ENCODE peak calls at places on chromosomes 1 and 21, in five cellular contexts. Z, Q, W, B and Y are unnamed samples.

GRCh38 chr1:51329443-51330325 is 678 bp downstream of the TTC39A start:
- DNase-seq in Z (no peak), Q (peak), W (no peak), B (no peak), Y (no peak)

GRCh38 chr1:51629918-51630317 is 13.0 kb downstream of the OSBPL9 start:
- DNase-seq in Z (no peak), Q (no peak), W (no peak), B (no peak), Y (no peak)

GRCh38 chr1:35557118-35557610 is at the start of gene KIAA0319L:
- DNase-seq in Z (no peak), Q (peak), W (no peak), B (peak), Y (no peak)

GRCh38 chr1:64933296-64934070 is 32.9 kb downstream of the JAK1 start:
- DNase-seq in Z (peak), Q (no peak), W (peak), B (no peak), Y (no peak)

GRCh38 chr1:231278100-231278790 is 37.2 kb downstream of the GNPAT start:
- DNase-seq in Z (no peak), Q (peak), W (no peak), B (no peak), Y (no peak)

GRCh38 chr1:188228623-188229022 is 1399.9 kb downstream of the PLA2G4A start:
- DNase-seq in Z (peak), Q (no peak), W (no peak), B (peak), Y (no peak)

GRCh38 chr1:36520056-36520455 is 37.3 kb upstream of the CSF3R start:
- DNase-seq in Z (no peak), Q (no peak), W (no peak), B (no peak), Y (no peak)

GRCh38 chr21:46058339-46059145 is 39.4 kb upstream of the COL6A2 start:
- DNase-seq in Z (no peak), Q (peak), W (no peak), B (no peak), Y (no peak)

GRCh38 chr21:25464275-25464674 is 143.0 kb downstream of the MRPL39 start:
- DNase-seq in Z (no peak), Q (no peak), W (no peak), B (no peak), Y (no peak)

GRCh38 chr1:180927348-180927747 is 14.7 kb downstream of the KIAA1614 start:
- DNase-seq in Z (no peak), Q (no peak), W (no peak), B (no peak), Y (no peak)

GRCh38 chr1:233673146-233673946 is 59.4 kb downstream of the KCNK1 start:
- DNase-seq in Z (no peak), Q (no peak), W (no peak), B (no peak), Y (no peak)

GRCh38 chr1:37073752-37074151 is 39.4 kb upstream of the GRIK3 start:
- DNase-seq in Z (no peak), Q (no peak), W (no peak), B (no peak), Y (no peak)

GRCh38 chr1:198892065-198892464 is 253.2 kb downstream of the PTPRC start:
- DNase-seq in Z (peak), Q (no peak), W (peak), B (peak), Y (no peak)

GRCh38 chr1:35554261-35555211 is 2.7 kb downstream of the KIAA0319L start:
- DNase-seq in Z (no peak), Q (peak), W (no peak), B (peak), Y (no peak)

GRCh38 chr1:153614189-153614900 is 1.4 kb upstream of the S100A16 start:
- DNase-seq in Z (no peak), Q (no peak), W (no peak), B (no peak), Y (no peak)

GRCh38 chr1:20662110-20662475 is 924 bp upstream of the DDOST start:
- DNase-seq in Z (no peak), Q (no peak), W (no peak), B (no peak), Y (no peak)

GRCh38 chr1:25051504-25051903 is 121.4 kb upstream of the RUNX3 start:
- DNase-seq in Z (no peak), Q (no peak), W (no peak), B (no peak), Y (no peak)

GRCh38 chr1:15475737-15476314 is at the start of gene CELA2B:
- DNase-seq in Z (no peak), Q (no peak), W (no peak), B (no peak), Y (no peak)

GRCh38 chr1:150236614-150236934 is 662 bp upstream of the ANP32E start:
- DNase-seq in Z (no peak), Q (no peak), W (no peak), B (peak), Y (no peak)

GRCh38 chr1:168265596-168265995 is 15.1 kb upstream of the TBX19 start:
- DNase-seq in Z (no peak), Q (no peak), W (no peak), B (no peak), Y (no peak)

GRCh38 chr1:60989745-60990718 is 92.3 kb upstream of the NFIA start:
- DNase-seq in Z (peak), Q (no peak), W (peak), B (no peak), Y (no peak)

GRCh38 chr1:208177656-208178055 is 66.5 kb downstream of the PLXNA2 start:
- DNase-seq in Z (peak), Q (peak), W (no peak), B (peak), Y (no peak)

GRCh38 chr1:55584521-55585401 is 369.6 kb upstream of the USP24 start:
- DNase-seq in Z (peak), Q (no peak), W (no peak), B (peak), Y (no peak)

GRCh38 chr1:246699095-246699735 is 25.0 kb upstream of the SCCPDH start:
- DNase-seq in Z (peak), Q (peak), W (peak), B (peak), Y (peak)

GRCh38 chr21:29300547-29301138 is 1.9 kb downstream of the BACH1 start:
- DNase-seq in Z (peak), Q (no peak), W (no peak), B (no peak), Y (no peak)

GRCh38 chr1:158931055-158931737 is at the start of gene PYHIN1:
- DNase-seq in Z (no peak), Q (no peak), W (no peak), B (no peak), Y (peak)

GRCh38 chr1:63012339-63012738 is 228.4 kb downstream of the ATG4C start:
- DNase-seq in Z (no peak), Q (no peak), W (no peak), B (no peak), Y (no peak)

GRCh38 chr1:77582905-77583304 is 99.6 kb downstream of the ZZZ3 start:
- DNase-seq in Z (no peak), Q (no peak), W (no peak), B (no peak), Y (no peak)

GRCh38 chr21:29342394-29342957 is 43.8 kb downstream of the BACH1 start:
- DNase-seq in Z (peak), Q (no peak), W (peak), B (no peak), Y (no peak)

GRCh38 chr1:7616076-7616833 is 154.8 kb upstream of the VAMP3 start:
- DNase-seq in Z (peak), Q (peak), W (peak), B (peak), Y (no peak)

GRCh38 chr1:212689758-212690540 is 9.7 kb downstream of the BATF3 start:
- DNase-seq in Z (no peak), Q (no peak), W (no peak), B (peak), Y (no peak)

GRCh38 chr1:21329209-21329844 is 39.1 kb upstream of the ECE1 start:
- DNase-seq in Z (no peak), Q (peak), W (no peak), B (peak), Y (no peak)

GRCh38 chr21:35294231-35294898 is 245.3 kb upstream of the RUNX1 start:
- DNase-seq in Z (no peak), Q (peak), W (no peak), B (peak), Y (no peak)

GRCh38 chr1:64623750-64624445 is 121.0 kb upstream of the RAVER2 start:
- DNase-seq in Z (peak), Q (no peak), W (peak), B (no peak), Y (no peak)

GRCh38 chr1:52668711-52669110 is 29.4 kb downstream of the COA7 start:
- DNase-seq in Z (peak), Q (no peak), W (no peak), B (no peak), Y (no peak)

GRCh38 chr1:93567255-93567918 is 114.2 kb downstream of the BCAR3 start:
- DNase-seq in Z (peak), Q (no peak), W (peak), B (no peak), Y (no peak)

GRCh38 chr1:53447413-53447812 is 11.8 kb upstream of the DMRTB1 start:
- DNase-seq in Z (no peak), Q (no peak), W (no peak), B (no peak), Y (no peak)

GRCh38 chr1:191348328-191348727 is 809.9 kb upstream of the RGS18 start:
- DNase-seq in Z (no peak), Q (no peak), W (no peak), B (peak), Y (no peak)

GRCh38 chr1:11804666-11805453 is 904 bp downstream of the MTHFR start:
- DNase-seq in Z (peak), Q (peak), W (peak), B (peak), Y (no peak)

GRCh38 chr1:11800391-11800755 is 5.4 kb downstream of the MTHFR start:
- DNase-seq in Z (no peak), Q (no peak), W (no peak), B (no peak), Y (no peak)

GRCh38 chr1:11802973-11803885 is 2.5 kb downstream of the MTHFR start:
- DNase-seq in Z (peak), Q (peak), W (peak), B (peak), Y (peak)

GRCh38 chr1:11800756-11801433 is 4.9 kb downstream of the MTHFR start:
- DNase-seq in Z (no peak), Q (no peak), W (no peak), B (no peak), Y (no peak)

GRCh38 chr1:11802616-11802972 is 3.2 kb downstream of the MTHFR start:
- DNase-seq in Z (no peak), Q (no peak), W (no peak), B (peak), Y (no peak)
- H3K27ac ChIP-seq in Z (peak), Q (peak), W (no peak), B (peak), Y (peak)

GRCh38 chr1:156245451-156246232 is 2.2 kb downstream of the PAQR6 start:
- DNase-seq in Z (peak), Q (peak), W (no peak), B (peak), Y (peak)
- H3K4me3 ChIP-seq in Z (no peak), Q (peak), W (peak), B (peak), Y (peak)

GRCh38 chr1:161739865-161740566 is 9.6 kb upstream of the DUSP12 start:
- DNase-seq in Z (no peak), Q (no peak), W (no peak), B (no peak), Y (no peak)

GRCh38 chr1:161740871-161741270 is 8.7 kb upstream of the DUSP12 start:
- DNase-seq in Z (no peak), Q (no peak), W (no peak), B (no peak), Y (no peak)

GRCh38 chr1:161736332-161736969 is 13.1 kb upstream of the DUSP12 start:
- DNase-seq in Z (no peak), Q (no peak), W (no peak), B (peak), Y (no peak)

GRCh38 chr1:161737625-161738024 is 12.0 kb upstream of the DUSP12 start:
- DNase-seq in Z (no peak), Q (no peak), W (no peak), B (peak), Y (no peak)

GRCh38 chr1:161738627-161739287 is 10.8 kb upstream of the DUSP12 start:
- DNase-seq in Z (peak), Q (peak), W (peak), B (peak), Y (peak)
- H3K27ac ChIP-seq in Z (no peak), Q (no peak), W (no peak), B (no peak), Y (no peak)

GRCh38 chr1:151539321-151540020 is 638 bp upstream of the TUFT1 start:
- DNase-seq in Z (peak), Q (peak), W (peak), B (peak), Y (no peak)
- H3K4me3 ChIP-seq in Z (peak), Q (peak), W (peak), B (peak), Y (peak)